ENCODE peak calls at places on chromosomes 16 and 17, in six cellular contexts. O is GM06990, K is lower lobe of right lung, P is body of pancreas, G is hepatocyte, M is psoas muscle. I is an unnamed sample.

GRCh38 chr17:65690626-65691310 is 129.3 kb upstream of the AXIN2 start:
- DNase-seq in O (no peak), K (no peak), P (no peak), G (no peak), M (no peak), I (no peak)

GRCh38 chr17:16491703-16492612 is at the start of gene LRRC75A:
- DNase-seq in O (peak; percentile 28), K (peak; percentile 56), P (peak; percentile 61), G (peak; percentile 83), M (peak; percentile 71), I (no peak)

GRCh38 chr17:31541559-31541958 is 150.1 kb downstream of the RAB11FIP4 start:
- DNase-seq in O (no peak), K (no peak), P (peak; percentile 64), G (no peak), M (no peak), I (no peak)

GRCh38 chr17:78665952-78666920 is 89.0 kb upstream of the DNAH17 start:
- DNase-seq in O (no peak), K (peak; percentile 73), P (no peak), G (peak; percentile 46), M (no peak), I (no peak)

GRCh38 chr16:1003551-1004347 is 22.2 kb downstream of the SOX8 start:
- DNase-seq in O (no peak), K (no peak), P (no peak), G (no peak), M (no peak), I (peak; percentile 44)

GRCh38 chr16:4607841-4608703 is 6.6 kb downstream of the UBALD1 start:
- DNase-seq in O (no peak), K (no peak), P (no peak), G (no peak), M (no peak), I (no peak)

GRCh38 chr17:68719431-68719830 is 118.3 kb upstream of the FAM20A start:
- DNase-seq in O (no peak), K (no peak), P (no peak), G (no peak), M (no peak), I (no peak)

GRCh38 chr16:50695017-50696000 is 1.9 kb downstream of the NOD2 start:
- DNase-seq in O (no peak), K (no peak), P (no peak), G (no peak), M (no peak), I (no peak)

GRCh38 chr17:4679652-4680051 is 24.3 kb downstream of the PELP1 start:
- DNase-seq in O (no peak), K (no peak), P (no peak), G (peak; percentile 83), M (no peak), I (peak; percentile 59)

GRCh38 chr16:4010225-4011158 is 105.8 kb downstream of the ADCY9 start:
- DNase-seq in O (no peak), K (peak; percentile 45), P (no peak), G (no peak), M (no peak), I (no peak)

GRCh38 chr16:72936408-72936807 is 111.5 kb downstream of the ZFHX3 start:
- DNase-seq in O (no peak), K (no peak), P (no peak), G (peak; percentile 46), M (no peak), I (no peak)

GRCh38 chr17:34827008-34827407 is 134.3 kb downstream of the CCT6B start:
- DNase-seq in O (no peak), K (no peak), P (no peak), G (peak; percentile 12), M (no peak), I (no peak)

GRCh38 chr16:84795338-84796053 is 24.3 kb upstream of the CRISPLD2 start:
- DNase-seq in O (no peak), K (no peak), P (peak; percentile 45), G (peak; percentile 72), M (peak; percentile 87), I (peak; percentile 83)

GRCh38 chr16:1306344-1306743 is 3.1 kb upstream of the UBE2I start:
- DNase-seq in O (no peak), K (no peak), P (no peak), G (no peak), M (no peak), I (no peak)

GRCh38 chr17:44348234-44348987 is 3.3 kb downstream of the GRN start:
- DNase-seq in O (peak; percentile 85), K (peak; percentile 76), P (no peak), G (no peak), M (no peak), I (peak; percentile 43)

GRCh38 chr17:80453980-80454556 is 22.3 kb downstream of the NPTX1 start:
- DNase-seq in O (no peak), K (no peak), P (no peak), G (no peak), M (peak; percentile 55), I (no peak)

GRCh38 chr17:77834170-77835115 is 124.1 kb upstream of the TNRC6C start:
- DNase-seq in O (no peak), K (peak; percentile 80), P (peak; percentile 32), G (peak; percentile 92), M (peak; percentile 86), I (peak; percentile 89)

GRCh38 chr17:72572604-72573491 is 452.0 kb downstream of the SOX9 start:
- DNase-seq in O (no peak), K (no peak), P (no peak), G (no peak), M (no peak), I (no peak)

DNA sequence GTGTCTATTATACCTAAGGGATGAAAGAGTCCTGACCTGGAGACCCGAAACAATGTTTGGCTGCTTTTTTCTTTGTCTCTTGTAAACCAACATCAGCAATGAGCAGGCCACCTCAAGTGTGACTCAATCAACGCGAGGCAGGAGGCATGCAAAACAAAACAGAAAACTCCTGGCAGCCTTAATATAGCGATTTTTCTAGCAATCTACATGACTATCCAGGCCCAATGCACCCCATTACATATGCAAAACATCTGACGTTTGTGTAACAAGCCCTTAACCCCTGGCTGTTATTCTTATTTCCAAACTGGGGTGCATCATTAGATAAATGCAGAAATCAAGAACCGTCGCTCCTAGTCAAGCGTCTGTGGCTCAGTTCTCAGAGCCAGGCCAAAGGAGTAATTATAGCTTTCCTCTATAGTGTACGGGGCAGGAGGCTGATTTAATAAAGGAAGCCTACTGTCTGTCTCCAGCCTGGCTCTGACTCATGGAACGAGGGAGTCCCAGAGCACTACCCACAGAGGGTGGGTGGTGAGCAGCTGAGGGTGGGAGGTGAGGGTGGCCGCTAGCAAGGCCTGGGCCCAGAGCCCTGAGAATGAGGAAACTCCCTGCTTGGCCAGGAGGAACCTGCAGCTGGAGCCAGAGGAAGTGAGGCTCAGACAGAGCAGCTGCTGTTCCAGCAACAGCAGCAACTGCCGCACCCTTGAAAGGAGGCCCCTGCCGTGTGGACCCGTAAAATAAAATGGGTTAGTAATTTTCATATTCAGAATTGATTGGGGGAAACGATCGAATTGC is 43.9 kb downstream of the CHD9 start:
- DNase-seq in O (peak; percentile 81), K (peak; percentile 89), P (peak; percentile 64), G (peak; percentile 81), M (peak; percentile 95), I (peak; percentile 97)
- TF ChIP-seq CTCF in O (no peak), K (no peak), P (no peak), G (no peak), M (no peak), I (no peak)

GRCh38 chr17:19448341-19449268 is 37.6 kb downstream of the RNF112 start:
- DNase-seq in O (no peak), K (no peak), P (peak; percentile 38), G (peak; percentile 77), M (no peak), I (peak; percentile 94)
- H3K4me3 ChIP-seq in O (no peak overlapping the region), K (no peak overlapping the region), P (no peak overlapping the region), G (no peak overlapping the region), M (no peak overlapping the region), I (no peak overlapping the region)

GRCh38 chr17:75927286-75927922 is 13.4 kb downstream of the FBF1 start:
- DNase-seq in O (no peak), K (peak; percentile 71), P (peak; percentile 33), G (no peak), M (no peak), I (no peak)
- TF ChIP-seq CTCF in O (peak; percentile 51), K (peak; percentile 52), P (peak; percentile 16), G (peak; percentile 19), M (peak; percentile 18), I (peak; percentile 30)

GRCh38 chr16:25027781-25028180 is 12.6 kb upstream of the ARHGAP17 start:
- DNase-seq in O (no peak), K (no peak), P (no peak), G (no peak), M (no peak), I (no peak)

GRCh38 chr16:25031132-25031440 is 15.9 kb upstream of the ARHGAP17 start:
- DNase-seq in O (no peak), K (no peak), P (no peak), G (no peak), M (no peak), I (no peak)

GRCh38 chr16:25033852-25034251 is 18.7 kb upstream of the ARHGAP17 start:
- DNase-seq in O (no peak), K (no peak), P (no peak), G (no peak), M (no peak), I (peak; percentile 30)

GRCh38 chr16:25031441-25032307 is 16.5 kb upstream of the ARHGAP17 start:
- DNase-seq in O (peak; percentile 90), K (peak; percentile 92), P (peak; percentile 92), G (peak; percentile 97), M (peak; percentile 92), I (peak; percentile 96)

DNA sequence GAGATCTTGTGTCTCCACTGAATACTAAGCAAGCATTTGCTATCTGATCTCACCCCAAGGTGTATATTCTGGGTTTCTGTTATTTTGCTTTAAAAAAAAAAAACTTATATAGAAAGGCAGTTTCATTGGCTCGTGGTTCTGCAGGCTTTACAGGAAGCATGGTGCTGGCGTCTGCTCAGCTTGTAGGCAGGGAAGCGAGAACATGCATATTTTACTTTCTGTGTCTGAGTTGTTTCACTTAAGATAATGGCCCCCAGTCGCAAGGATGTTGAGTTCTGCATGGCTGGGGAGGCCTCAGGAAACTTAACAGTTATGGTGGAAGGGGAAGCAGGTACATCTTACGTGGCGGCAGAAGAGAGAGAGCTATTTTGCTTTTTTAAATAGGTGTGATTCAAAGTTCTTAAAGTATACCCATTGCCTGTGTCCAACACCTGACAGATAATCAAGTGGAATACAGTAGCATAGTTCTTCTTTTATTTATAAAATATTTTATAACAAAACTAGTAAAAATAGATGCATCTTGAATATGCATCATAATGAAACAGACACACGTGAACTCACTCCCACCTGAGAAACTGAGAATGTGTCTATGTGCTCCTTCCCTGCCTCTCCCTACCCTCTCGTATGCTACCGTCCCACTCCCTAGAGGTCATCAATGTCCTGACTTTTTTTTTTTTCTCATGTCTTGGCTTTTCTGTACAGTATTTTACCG is 15.4 kb upstream of the ARHGAP17 start:
- DNase-seq in O (no peak), K (no peak), P (no peak), G (no peak), M (no peak), I (no peak)
- H3K4me3 ChIP-seq in O (peak overlapping the region; percentile 59), K (peak overlapping the region; percentile 71), P (peak overlapping the region; percentile 9), G (no peak overlapping the region), M (peak overlapping the region; percentile 96), I (no peak overlapping the region)

GRCh38 chr17:76383645-76384221 is 676 bp upstream of the SPHK1 start:
- DNase-seq in O (peak; percentile 71), K (peak; percentile 70), P (peak; percentile 42), G (peak; percentile 69), M (peak; percentile 78), I (peak; percentile 55)
- TF ChIP-seq CTCF in O (peak; percentile 27), K (peak; percentile 36), P (peak; percentile 27), G (peak; percentile 13), M (peak; percentile 38), I (peak; percentile 23)